ENCODE peak calls at places on chromosomes 13 and 19, in four cellular contexts. H, T, L and F are unnamed samples. For H3K4me1, the result is how much of the 10 kb centered on the place peaks cover.

GRCh38 chr13:58343081-58343480 is 711.5 kb downstream of the PCDH17 start:
- DNase-seq in T (no peak), H (no peak), L (no peak), F (no peak)

GRCh38 chr19:2244486-2244885 is 4.6 kb upstream of the AMH start:
- DNase-seq in L (no peak), T (no peak), H (no peak), F (no peak)

GRCh38 chr13:39422845-39423565 is 180.0 kb downstream of the LHFPL6 start:
- DNase-seq in L (no peak), T (no peak), H (no peak), F (no peak)

GRCh38 chr19:13118424-13119193 is 545 bp downstream of the NACC1 start:
- DNase-seq in T (peak), L (peak), H (peak), F (peak)

GRCh38 chr19:41564515-41565383 is 11.2 kb upstream of the CEACAM21 start:
- DNase-seq in L (peak), H (no peak), T (peak), F (peak)

GRCh38 chr13:108927615-108928014 is 298.2 kb downstream of the MYO16 start:
- DNase-seq in H (no peak), L (no peak), T (no peak), F (no peak)

GRCh38 chr13:88979465-88980180 is 1308.5 kb downstream of the SLITRK5 start:
- DNase-seq in T (no peak), L (peak), H (no peak), F (no peak)

GRCh38 chr13:44620057-44620456 is 43.9 kb upstream of the TSC22D1 start:
- DNase-seq in H (peak), L (peak), T (no peak), F (no peak)

GRCh38 chr13:57030671-57031070 is 110.0 kb upstream of the PRR20A start:
- DNase-seq in H (no peak), L (no peak), T (no peak), F (no peak)

GRCh38 chr19:23263870-23264590 is 13.8 kb upstream of the ZNF724 start:
- DNase-seq in H (no peak), T (no peak), L (no peak), F (no peak)

GRCh38 chr19:18338471-18339001 is 1.9 kb upstream of the PGPEP1 start:
- DNase-seq in T (no peak), L (no peak), H (no peak), F (no peak)

GRCh38 chr19:18333680-18334079 is 6.7 kb upstream of the PGPEP1 start:
- DNase-seq in H (no peak), T (no peak), L (no peak), F (no peak)

GRCh38 chr19:18332917-18333530 is 7.4 kb upstream of the PGPEP1 start:
- DNase-seq in T (no peak), L (no peak), H (no peak), F (no peak)

GRCh38 chr19:18339703-18340102 is 695 bp upstream of the PGPEP1 start:
- DNase-seq in H (peak), T (no peak), L (peak), F (peak)

DNA sequence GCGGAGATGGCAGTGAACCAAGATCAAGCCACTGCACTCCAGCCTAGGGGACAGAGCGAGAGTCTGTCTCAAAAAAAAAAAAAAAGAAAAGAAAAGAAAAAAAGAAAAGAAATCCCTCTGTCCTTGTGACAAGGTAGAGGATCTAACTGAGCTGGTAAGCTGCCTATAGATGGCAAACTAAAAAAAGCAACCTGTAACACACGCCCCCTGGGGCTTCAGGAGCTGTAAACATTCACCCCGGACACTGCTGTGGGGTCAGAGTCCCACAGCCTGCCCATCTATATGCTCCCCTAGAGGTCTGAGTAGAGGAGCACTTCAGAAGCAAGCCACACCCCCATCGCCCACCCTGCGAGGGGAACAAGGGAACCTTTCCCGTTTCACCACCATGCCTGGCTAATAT is 4.3 kb upstream of the PGPEP1 start:
- DNase-seq in H (no peak), L (no peak), T (no peak), F (no peak)
- H3K4me1 ChIP-seq in H (under half), L (under half), T (under half), F (under half)

DNA sequence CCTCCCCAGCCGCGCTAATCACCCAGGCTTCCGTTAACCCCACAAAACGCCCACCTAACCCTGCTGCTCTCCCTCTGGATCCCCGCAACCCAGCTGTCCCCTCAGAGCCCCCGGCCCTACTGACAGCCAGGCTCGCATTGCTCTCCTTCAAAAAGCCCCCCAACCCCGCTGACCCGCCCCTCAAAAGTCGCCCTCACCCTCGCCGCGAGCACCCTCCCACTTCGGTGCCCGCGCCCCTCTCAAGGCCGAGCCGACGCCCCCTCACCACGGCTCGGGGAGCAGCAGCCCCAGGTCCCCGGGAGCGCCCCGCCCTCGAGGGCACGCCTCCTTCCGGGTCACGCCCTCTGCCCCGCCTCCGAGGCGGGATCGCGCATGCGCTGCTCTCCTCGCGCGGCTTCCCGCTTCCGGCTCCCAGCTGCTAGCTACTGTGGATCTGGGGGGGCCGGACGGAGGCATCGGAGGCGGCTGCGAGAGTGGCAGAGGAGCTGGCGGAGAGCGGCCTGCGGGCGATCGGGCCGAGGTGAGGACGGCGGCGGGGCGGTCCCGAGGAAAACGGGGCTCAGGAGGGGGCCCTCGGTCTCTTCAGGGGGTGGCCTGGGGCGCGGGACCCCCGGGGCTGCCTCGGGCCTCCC is 46.1 kb downstream of the ARHGEF18 start:
- DNase-seq in H (peak), L (peak), T (peak), F (peak)
- H4K8ac ChIP-seq in H (peak), L (peak), T (no peak), F (no peak)

GRCh38 chr19:18290250-18291018 is 9.0 kb upstream of the JUND start:
- DNase-seq in T (no peak), H (peak), L (no peak), F (no peak)

GRCh38 chr19:18291019-18291524 is 9.7 kb upstream of the JUND start:
- DNase-seq in T (no peak), L (no peak), H (no peak), F (no peak)

GRCh38 chr19:18287836-18288772 is 6.7 kb upstream of the JUND start:
- DNase-seq in L (no peak), T (no peak), H (no peak), F (peak)

GRCh38 chr19:18291590-18292459 is 10.4 kb upstream of the JUND start:
- DNase-seq in L (peak), T (no peak), H (peak), F (peak)

DNA sequence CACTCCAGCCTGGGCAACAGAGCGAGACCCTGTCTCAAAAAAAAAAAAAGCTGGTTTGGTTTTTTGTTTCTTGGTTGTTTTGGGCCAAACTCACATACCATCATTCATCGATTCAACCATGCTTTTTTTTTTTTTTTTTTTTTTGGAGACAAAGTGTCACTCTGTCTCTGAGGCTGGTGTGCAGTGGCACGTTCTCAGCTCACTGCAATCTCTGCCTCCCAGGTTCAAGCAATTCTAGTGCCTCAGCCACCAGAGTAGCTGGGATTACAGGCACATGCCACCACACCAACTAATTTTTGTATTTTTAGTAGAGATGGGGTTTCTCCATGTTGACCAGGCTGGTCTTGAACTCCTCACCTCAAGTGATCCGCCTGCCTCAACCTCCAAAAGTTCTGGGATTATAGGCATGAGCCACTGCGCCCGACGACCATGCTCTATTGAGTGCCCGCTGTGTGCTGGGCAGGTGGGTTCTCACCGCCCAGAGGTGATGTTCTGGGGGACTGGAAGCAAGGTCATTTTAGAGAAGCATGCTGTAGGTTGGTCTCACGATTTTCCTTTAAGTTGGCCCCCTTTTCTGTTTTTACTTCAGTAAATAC is 8.1 kb upstream of the JUND start:
- DNase-seq in T (no peak), H (no peak), L (no peak), F (no peak)
- H3K4me1 ChIP-seq in T (under half), H (under half), L (under half), F (under half)

GRCh38 chr13:98111168-98112098 is 31.5 kb upstream of the FARP1 start:
- DNase-seq in T (no peak), L (no peak), H (no peak), F (no peak)
- H4K8ac ChIP-seq in T (peak), L (no peak), H (no peak), F (no peak)

GRCh38 chr13:30025351-30025750 is 174.9 kb upstream of the UBL3 start:
- DNase-seq in L (no peak), H (no peak), T (no peak), F (no peak)
- H3K4me1 ChIP-seq in L (under half), H (under half), T (under half), F (under half)

GRCh38 chr19:35513975-35514809 is 743 bp upstream of the DMKN start:
- DNase-seq in L (peak), T (no peak), H (no peak), F (peak)

GRCh38 chr19:35510626-35510964 is 2.9 kb downstream of the DMKN start:
- DNase-seq in T (no peak), H (no peak), L (no peak), F (no peak)

GRCh38 chr19:35511337-35511736 is 2.1 kb downstream of the DMKN start:
- DNase-seq in L (no peak), H (no peak), T (no peak), F (no peak)

GRCh38 chr19:35512831-35513230 is 618 bp downstream of the DMKN start:
- DNase-seq in L (no peak), H (no peak), T (no peak), F (no peak)

DNA sequence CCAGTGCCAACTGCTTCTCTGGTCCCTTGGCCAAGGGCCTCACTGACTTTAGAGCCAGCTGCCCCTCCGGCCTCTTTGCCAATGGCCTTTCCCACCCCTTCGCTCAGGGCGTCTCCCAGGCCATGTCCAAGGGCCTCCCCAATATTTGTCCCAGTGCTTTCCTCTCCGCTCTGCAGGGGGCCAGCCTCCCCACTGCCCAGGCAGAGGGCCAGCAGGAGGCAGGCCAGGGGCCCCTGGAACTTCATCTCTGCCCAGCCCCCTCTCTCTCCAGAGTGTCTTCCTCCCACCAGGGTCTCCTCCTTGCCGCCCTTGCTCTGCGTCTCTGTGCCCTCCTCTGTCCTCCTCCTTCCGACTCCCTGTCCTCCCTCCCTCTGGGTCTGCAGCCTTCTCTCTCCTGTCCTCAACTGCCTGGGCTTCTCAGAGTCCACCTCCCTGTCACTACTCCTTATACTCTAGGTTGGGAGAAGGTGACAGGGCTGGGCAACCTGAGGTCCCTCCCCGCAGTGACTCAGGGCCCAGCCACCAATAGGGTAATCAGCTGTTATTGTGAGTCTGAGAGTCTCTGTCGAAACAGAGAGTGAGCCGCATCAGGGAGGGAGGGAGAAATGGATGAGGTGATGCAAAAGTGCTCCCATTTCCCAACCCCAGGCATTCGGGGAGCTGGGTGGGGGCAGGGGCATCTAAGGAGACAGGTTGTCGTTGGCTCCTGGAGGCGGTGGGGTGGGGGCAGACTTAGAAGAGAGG is at the start of gene DMKN:
- DNase-seq in H (peak), L (peak), T (no peak), F (peak)
- H4K8ac ChIP-seq in H (peak), L (peak), T (peak), F (no peak)

DNA sequence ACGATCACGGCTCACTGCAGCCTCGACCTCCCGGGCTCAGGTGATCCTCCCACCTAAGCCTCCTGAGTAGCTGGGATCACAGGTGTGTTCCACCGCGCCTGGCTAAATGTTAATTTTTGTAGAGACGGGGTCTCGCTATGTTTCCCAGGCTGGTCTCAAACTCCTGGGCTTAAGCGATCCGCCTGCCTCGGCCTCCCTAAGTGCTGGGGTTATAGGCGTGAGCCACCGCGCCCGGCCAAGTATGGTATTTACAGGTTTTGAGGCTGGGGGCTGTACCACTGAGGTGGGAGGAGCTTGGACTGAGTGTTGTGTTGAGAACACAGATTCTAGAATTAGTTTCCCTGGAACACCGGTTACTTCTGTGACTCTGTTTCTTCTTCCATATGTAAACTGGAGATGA is 452 bp upstream of the PPM1N start:
- DNase-seq in T (no peak), H (no peak), L (no peak), F (peak)
- H3K4me1 ChIP-seq in T (under half), H (under half), L (under half), F (under half)